ENCODE peak calls at places on chromosomes 7 and 10, in seven cellular contexts. One of them, this sample, is unnamed.
A peak's percentile ranks its signal among the peaks of the same experiment; 100 is the strongest.

GRCh38 chr10:125550362-125550761 is 132.6 kb downstream of the TEX36 start:
- DNase-seq in adipocyte: peak; percentile 3
- DNase-seq in sigmoid colon: no peak
- DNase-seq in fibroblast of lung: no peak
- DNase-seq in left ventricle myocardium inferior: no peak
- DNase-seq in upper lobe of right lung: no peak
- DNase-seq in colonic mucosa: no peak
- DNase-seq in this sample: no peak

GRCh38 chr7:1253591-1254207 is 21.0 kb downstream of the UNCX start:
- DNase-seq in adipocyte: no peak
- DNase-seq in sigmoid colon: no peak
- DNase-seq in fibroblast of lung: no peak
- DNase-seq in left ventricle myocardium inferior: no peak
- DNase-seq in upper lobe of right lung: no peak
- DNase-seq in colonic mucosa: no peak
- DNase-seq in this sample: no peak

GRCh38 chr10:113517165-113517892 is 35.5 kb upstream of the HABP2 start:
- DNase-seq in adipocyte: no peak
- DNase-seq in sigmoid colon: no peak
- DNase-seq in fibroblast of lung: no peak
- DNase-seq in left ventricle myocardium inferior: no peak
- DNase-seq in upper lobe of right lung: no peak
- DNase-seq in colonic mucosa: no peak
- DNase-seq in this sample: no peak

GRCh38 chr10:109953745-109954144 is 30.4 kb upstream of the XPNPEP1 start:
- DNase-seq in adipocyte: no peak
- DNase-seq in sigmoid colon: no peak
- DNase-seq in fibroblast of lung: no peak
- DNase-seq in left ventricle myocardium inferior: no peak
- DNase-seq in upper lobe of right lung: no peak
- DNase-seq in colonic mucosa: no peak
- DNase-seq in this sample: no peak

GRCh38 chr10:33571616-33572015 is 237.1 kb upstream of the NRP1 start:
- DNase-seq in adipocyte: peak; percentile 4
- DNase-seq in sigmoid colon: no peak
- DNase-seq in fibroblast of lung: no peak
- DNase-seq in left ventricle myocardium inferior: no peak
- DNase-seq in upper lobe of right lung: no peak
- DNase-seq in colonic mucosa: no peak
- DNase-seq in this sample: no peak

GRCh38 chr7:152382244-152382643 is 53.6 kb downstream of the KMT2C start:
- DNase-seq in adipocyte: no peak
- DNase-seq in sigmoid colon: no peak
- DNase-seq in fibroblast of lung: no peak
- DNase-seq in left ventricle myocardium inferior: no peak
- DNase-seq in upper lobe of right lung: no peak
- DNase-seq in colonic mucosa: no peak
- DNase-seq in this sample: no peak

GRCh38 chr7:97733276-97734206 is 1.7 kb downstream of the TAC1 start:
- DNase-seq in adipocyte: peak; percentile 8
- DNase-seq in sigmoid colon: no peak
- DNase-seq in fibroblast of lung: no peak
- DNase-seq in left ventricle myocardium inferior: no peak
- DNase-seq in upper lobe of right lung: no peak
- DNase-seq in colonic mucosa: no peak
- DNase-seq in this sample: no peak

GRCh38 chr10:51092402-51092801 is 18.1 kb downstream of the PRKG1 start:
- DNase-seq in adipocyte: peak; percentile 46
- DNase-seq in sigmoid colon: peak; percentile 94
- DNase-seq in fibroblast of lung: peak; percentile 66
- DNase-seq in left ventricle myocardium inferior: peak; percentile 80
- DNase-seq in upper lobe of right lung: no peak
- DNase-seq in colonic mucosa: peak; percentile 53
- DNase-seq in this sample: no peak

GRCh38 chr7:50812847-50813475 is 30.3 kb upstream of the GRB10 start:
- DNase-seq in adipocyte: peak; percentile 74
- DNase-seq in sigmoid colon: peak; percentile 73
- DNase-seq in fibroblast of lung: peak; percentile 77
- DNase-seq in left ventricle myocardium inferior: peak; percentile 81
- DNase-seq in upper lobe of right lung: peak; percentile 78
- DNase-seq in colonic mucosa: peak; percentile 84
- DNase-seq in this sample: no peak

GRCh38 chr10:51768886-51769285 is 69.5 kb upstream of the CSTF2T start:
- DNase-seq in adipocyte: no peak
- DNase-seq in sigmoid colon: no peak
- DNase-seq in fibroblast of lung: no peak
- DNase-seq in left ventricle myocardium inferior: no peak
- DNase-seq in upper lobe of right lung: no peak
- DNase-seq in colonic mucosa: no peak
- DNase-seq in this sample: no peak

GRCh38 chr7:127392182-127392565 is 334 bp downstream of the ZNF800 start:
- DNase-seq in adipocyte: no peak
- DNase-seq in sigmoid colon: peak; percentile 72
- DNase-seq in fibroblast of lung: peak; percentile 58
- DNase-seq in left ventricle myocardium inferior: peak; percentile 59
- DNase-seq in upper lobe of right lung: peak; percentile 88
- DNase-seq in colonic mucosa: peak; percentile 42
- DNase-seq in this sample: peak; percentile 69

GRCh38 chr10:118447478-118447877 is 105.4 kb upstream of the FAM204A start:
- DNase-seq in adipocyte: peak; percentile 12
- DNase-seq in sigmoid colon: peak; percentile 77
- DNase-seq in fibroblast of lung: peak; percentile 4
- DNase-seq in left ventricle myocardium inferior: peak; percentile 42
- DNase-seq in upper lobe of right lung: no peak
- DNase-seq in colonic mucosa: peak; percentile 67
- DNase-seq in this sample: no peak

GRCh38 chr7:23333671-23334246 is 34.6 kb downstream of the MALSU1 start:
- DNase-seq in adipocyte: peak; percentile 90
- DNase-seq in sigmoid colon: no peak
- DNase-seq in fibroblast of lung: peak; percentile 95
- DNase-seq in left ventricle myocardium inferior: peak; percentile 19
- DNase-seq in upper lobe of right lung: no peak
- DNase-seq in colonic mucosa: no peak
- DNase-seq in this sample: no peak

GRCh38 chr10:71344154-71344915 is 25.3 kb downstream of the SLC29A3 start:
- DNase-seq in adipocyte: no peak
- DNase-seq in sigmoid colon: no peak
- DNase-seq in fibroblast of lung: no peak
- DNase-seq in left ventricle myocardium inferior: no peak
- DNase-seq in upper lobe of right lung: no peak
- DNase-seq in colonic mucosa: no peak
- DNase-seq in this sample: peak; percentile 42

GRCh38 chr7:652881-653280 is 73.6 kb upstream of the DNAAF5 start:
- DNase-seq in adipocyte: no peak
- DNase-seq in sigmoid colon: no peak
- DNase-seq in fibroblast of lung: no peak
- DNase-seq in left ventricle myocardium inferior: no peak
- DNase-seq in upper lobe of right lung: no peak
- DNase-seq in colonic mucosa: no peak
- DNase-seq in this sample: no peak

GRCh38 chr7:87356448-87356847 is 11.0 kb downstream of the CROT start:
- DNase-seq in adipocyte: no peak
- DNase-seq in sigmoid colon: no peak
- DNase-seq in fibroblast of lung: no peak
- DNase-seq in left ventricle myocardium inferior: no peak
- DNase-seq in upper lobe of right lung: no peak
- DNase-seq in colonic mucosa: no peak
- DNase-seq in this sample: no peak
- H3K36me3 ChIP-seq in adipocyte: peaks cover 42% of the 10 kb centered on the region
- H3K36me3 ChIP-seq in sigmoid colon: peaks cover 39% of the 10 kb centered on the region
- H3K36me3 ChIP-seq in fibroblast of lung: peaks cover 3% of the 10 kb centered on the region
- H3K36me3 ChIP-seq in left ventricle myocardium inferior: peaks cover 59% of the 10 kb centered on the region
- H3K36me3 ChIP-seq in upper lobe of right lung: no peaks in the 10 kb centered on the region
- H3K36me3 ChIP-seq in colonic mucosa: no peaks in the 10 kb centered on the region
- H3K36me3 ChIP-seq in this sample: no peaks in the 10 kb centered on the region

GRCh38 chr10:100928039-100928438 is 15.3 kb downstream of the SLF2 start:
- DNase-seq in adipocyte: no peak
- DNase-seq in sigmoid colon: no peak
- DNase-seq in fibroblast of lung: no peak
- DNase-seq in left ventricle myocardium inferior: no peak
- DNase-seq in upper lobe of right lung: no peak
- DNase-seq in colonic mucosa: no peak
- DNase-seq in this sample: no peak
- H3K36me3 ChIP-seq in adipocyte: peaks cover 97% of the 10 kb centered on the region
- H3K36me3 ChIP-seq in sigmoid colon: peaks cover 97% of the 10 kb centered on the region
- H3K36me3 ChIP-seq in fibroblast of lung: peaks cover 12% of the 10 kb centered on the region
- H3K36me3 ChIP-seq in left ventricle myocardium inferior: peaks cover 88% of the 10 kb centered on the region
- H3K36me3 ChIP-seq in upper lobe of right lung: peaks cover 98% of the 10 kb centered on the region
- H3K36me3 ChIP-seq in colonic mucosa: peaks cover 21% of the 10 kb centered on the region
- H3K36me3 ChIP-seq in this sample: peaks cover 57% of the 10 kb centered on the region

GRCh38 chr10:7170626-7171322 is 240.1 kb downstream of the SFMBT2 start:
- DNase-seq in adipocyte: no peak
- DNase-seq in sigmoid colon: no peak
- DNase-seq in fibroblast of lung: no peak
- DNase-seq in left ventricle myocardium inferior: peak; percentile 57
- DNase-seq in upper lobe of right lung: no peak
- DNase-seq in colonic mucosa: no peak
- DNase-seq in this sample: no peak
- H3K36me3 ChIP-seq in adipocyte: no peaks in the 10 kb centered on the region
- H3K36me3 ChIP-seq in sigmoid colon: peaks cover 9% of the 10 kb centered on the region
- H3K36me3 ChIP-seq in fibroblast of lung: no peaks in the 10 kb centered on the region
- H3K36me3 ChIP-seq in left ventricle myocardium inferior: peaks cover 75% of the 10 kb centered on the region
- H3K36me3 ChIP-seq in upper lobe of right lung: peaks cover 28% of the 10 kb centered on the region
- H3K36me3 ChIP-seq in colonic mucosa: no peaks in the 10 kb centered on the region
- H3K36me3 ChIP-seq in this sample: peaks cover 35% of the 10 kb centered on the region

GRCh38 chr10:90890347-90890746 is 18.6 kb downstream of the RPP30 start:
- DNase-seq in adipocyte: no peak
- DNase-seq in sigmoid colon: no peak
- DNase-seq in fibroblast of lung: no peak
- DNase-seq in left ventricle myocardium inferior: no peak
- DNase-seq in upper lobe of right lung: no peak
- DNase-seq in colonic mucosa: no peak
- DNase-seq in this sample: no peak

GRCh38 chr10:90888387-90888786 is 16.6 kb downstream of the RPP30 start:
- DNase-seq in adipocyte: no peak
- DNase-seq in sigmoid colon: no peak
- DNase-seq in fibroblast of lung: no peak
- DNase-seq in left ventricle myocardium inferior: no peak
- DNase-seq in upper lobe of right lung: no peak
- DNase-seq in colonic mucosa: no peak
- DNase-seq in this sample: no peak

GRCh38 chr10:90884414-90884813 is 12.6 kb downstream of the RPP30 start:
- DNase-seq in adipocyte: peak; percentile 61
- DNase-seq in sigmoid colon: no peak
- DNase-seq in fibroblast of lung: peak; percentile 42
- DNase-seq in left ventricle myocardium inferior: no peak
- DNase-seq in upper lobe of right lung: no peak
- DNase-seq in colonic mucosa: no peak
- DNase-seq in this sample: no peak

GRCh38 chr10:90885176-90885575 is 13.4 kb downstream of the RPP30 start:
- DNase-seq in adipocyte: peak; percentile 88
- DNase-seq in sigmoid colon: no peak
- DNase-seq in fibroblast of lung: peak; percentile 81
- DNase-seq in left ventricle myocardium inferior: no peak
- DNase-seq in upper lobe of right lung: no peak
- DNase-seq in colonic mucosa: no peak
- DNase-seq in this sample: no peak

DNA sequence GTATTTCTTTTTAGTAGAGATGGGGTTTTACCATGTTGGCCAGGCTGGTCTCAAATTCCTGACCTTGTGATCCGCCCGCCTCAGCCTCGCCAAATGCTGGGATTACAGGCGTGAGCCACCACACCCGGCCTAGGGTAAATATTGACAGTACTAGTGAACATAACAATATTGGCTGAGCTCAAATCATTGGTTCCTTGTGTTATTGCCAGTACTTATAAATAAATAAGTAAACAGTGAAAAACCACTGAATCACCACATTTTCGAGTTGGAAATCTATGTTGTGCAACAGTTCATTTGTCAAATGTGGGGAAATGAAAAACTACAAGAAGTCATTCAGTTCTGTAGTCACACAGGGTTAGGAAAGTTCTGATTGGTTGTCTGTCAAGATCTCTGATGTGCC is 15.8 kb downstream of the RPP30 start:
- DNase-seq in adipocyte: peak; percentile 21
- DNase-seq in sigmoid colon: no peak
- DNase-seq in fibroblast of lung: no peak
- DNase-seq in left ventricle myocardium inferior: no peak
- DNase-seq in upper lobe of right lung: no peak
- DNase-seq in colonic mucosa: peak; percentile 65
- DNase-seq in this sample: no peak
- H3K36me3 ChIP-seq in adipocyte: peaks cover 55% of the 10 kb centered on the region
- H3K36me3 ChIP-seq in sigmoid colon: peaks cover 87% of the 10 kb centered on the region
- H3K36me3 ChIP-seq in fibroblast of lung: peaks cover 5% of the 10 kb centered on the region
- H3K36me3 ChIP-seq in left ventricle myocardium inferior: peaks cover 74% of the 10 kb centered on the region
- H3K36me3 ChIP-seq in upper lobe of right lung: peaks cover 70% of the 10 kb centered on the region
- H3K36me3 ChIP-seq in colonic mucosa: no peaks in the 10 kb centered on the region
- H3K36me3 ChIP-seq in this sample: peaks cover 71% of the 10 kb centered on the region

GRCh38 chr10:59843733-59844132 is 62.6 kb downstream of the CCDC6 start:
- DNase-seq in adipocyte: no peak
- DNase-seq in sigmoid colon: no peak
- DNase-seq in fibroblast of lung: no peak
- DNase-seq in left ventricle myocardium inferior: no peak
- DNase-seq in upper lobe of right lung: no peak
- DNase-seq in colonic mucosa: no peak
- DNase-seq in this sample: no peak

GRCh38 chr10:59847326-59847725 is 59.0 kb downstream of the CCDC6 start:
- DNase-seq in adipocyte: no peak
- DNase-seq in sigmoid colon: no peak
- DNase-seq in fibroblast of lung: no peak
- DNase-seq in left ventricle myocardium inferior: no peak
- DNase-seq in upper lobe of right lung: no peak
- DNase-seq in colonic mucosa: no peak
- DNase-seq in this sample: peak; percentile 29

GRCh38 chr10:59851864-59852263 is 54.5 kb downstream of the CCDC6 start:
- DNase-seq in adipocyte: no peak
- DNase-seq in sigmoid colon: no peak
- DNase-seq in fibroblast of lung: no peak
- DNase-seq in left ventricle myocardium inferior: no peak
- DNase-seq in upper lobe of right lung: no peak
- DNase-seq in colonic mucosa: no peak
- DNase-seq in this sample: no peak

GRCh38 chr10:59844436-59844835 is 61.9 kb downstream of the CCDC6 start:
- DNase-seq in adipocyte: no peak
- DNase-seq in sigmoid colon: no peak
- DNase-seq in fibroblast of lung: no peak
- DNase-seq in left ventricle myocardium inferior: no peak
- DNase-seq in upper lobe of right lung: no peak
- DNase-seq in colonic mucosa: no peak
- DNase-seq in this sample: no peak

DNA sequence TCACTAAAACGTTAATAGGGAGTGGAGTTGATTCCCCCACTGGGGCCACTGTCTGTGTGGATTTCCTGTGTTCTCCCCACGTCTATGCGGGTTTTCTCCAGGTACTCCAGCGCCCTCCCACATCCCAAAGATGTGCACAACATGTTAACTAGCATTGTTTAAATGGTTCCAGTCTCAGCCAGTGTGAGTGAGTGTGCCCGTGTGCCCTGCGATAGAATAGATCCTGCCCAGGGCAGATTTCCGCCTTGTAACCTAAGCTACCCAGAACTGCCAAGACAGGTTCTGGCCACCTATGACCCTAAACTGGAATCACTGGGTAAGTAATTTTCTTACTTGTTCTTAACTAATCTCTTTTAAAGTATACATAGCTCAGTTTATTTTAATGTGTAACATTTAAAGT is 58.5 kb downstream of the CCDC6 start:
- DNase-seq in adipocyte: no peak
- DNase-seq in sigmoid colon: no peak
- DNase-seq in fibroblast of lung: no peak
- DNase-seq in left ventricle myocardium inferior: no peak
- DNase-seq in upper lobe of right lung: no peak
- DNase-seq in colonic mucosa: no peak
- DNase-seq in this sample: no peak
- H3K36me3 ChIP-seq in adipocyte: peaks cover 42% of the 10 kb centered on the region
- H3K36me3 ChIP-seq in sigmoid colon: peaks cover 52% of the 10 kb centered on the region
- H3K36me3 ChIP-seq in fibroblast of lung: no peaks in the 10 kb centered on the region
- H3K36me3 ChIP-seq in left ventricle myocardium inferior: peaks cover 7% of the 10 kb centered on the region
- H3K36me3 ChIP-seq in upper lobe of right lung: peaks cover 66% of the 10 kb centered on the region
- H3K36me3 ChIP-seq in colonic mucosa: no peaks in the 10 kb centered on the region
- H3K36me3 ChIP-seq in this sample: peaks cover 25% of the 10 kb centered on the region

This sample was measured in HAP-1.